ENCODE peak calls at places on chromosomes 7 and 10, in five cellular contexts. One of them, this sample, is unnamed.

GRCh38 chr7:112452102-112452888 is 2.0 kb downstream of the IFRD1 start:
- DNase-seq in AG09319: peak; percentile 7
- DNase-seq in astrocyte: peak; percentile 40
- DNase-seq in RCC 7860: peak; percentile 32
- DNase-seq in NAMALWA: peak; percentile 73
- DNase-seq in this sample: peak; percentile 60

GRCh38 chr10:47033081-47033480 is 121.9 kb downstream of the PTPN20 start:
- DNase-seq in RCC 7860: no peak
- DNase-seq in astrocyte: no peak
- DNase-seq in NAMALWA: no peak
- DNase-seq in AG09319: no peak
- DNase-seq in this sample: no peak

GRCh38 chr10:62016477-62017140 is 115.1 kb downstream of the ARID5B start:
- DNase-seq in astrocyte: peak; percentile 67
- DNase-seq in AG09319: no peak
- DNase-seq in NAMALWA: peak; percentile 75
- DNase-seq in RCC 7860: no peak
- DNase-seq in this sample: peak; percentile 36

GRCh38 chr7:96920713-96921112 is 84.6 kb upstream of the DLX6 start:
- DNase-seq in RCC 7860: no peak
- DNase-seq in astrocyte: no peak
- DNase-seq in NAMALWA: no peak
- DNase-seq in AG09319: no peak
- DNase-seq in this sample: no peak

GRCh38 chr10:48694371-48695030 is 9.8 kb downstream of the WDFY4 start:
- DNase-seq in NAMALWA: no peak
- DNase-seq in RCC 7860: no peak
- DNase-seq in AG09319: no peak
- DNase-seq in astrocyte: no peak
- DNase-seq in this sample: no peak

GRCh38 chr7:108001759-108002725 is 919 bp downstream of the LAMB1 start:
- DNase-seq in NAMALWA: no peak
- DNase-seq in astrocyte: no peak
- DNase-seq in RCC 7860: peak; percentile 42
- DNase-seq in AG09319: no peak
- DNase-seq in this sample: no peak

GRCh38 chr10:71230656-71231025 is 18.3 kb downstream of the UNC5B start:
- DNase-seq in astrocyte: no peak
- DNase-seq in RCC 7860: no peak
- DNase-seq in AG09319: no peak
- DNase-seq in NAMALWA: no peak
- DNase-seq in this sample: no peak

GRCh38 chr10:77162697-77163096 is 474.9 kb downstream of the KCNMA1 start:
- DNase-seq in NAMALWA: no peak
- DNase-seq in astrocyte: peak; percentile 78
- DNase-seq in AG09319: no peak
- DNase-seq in RCC 7860: peak; percentile 33
- DNase-seq in this sample: no peak

GRCh38 chr10:34010891-34011290 is 676.4 kb upstream of the NRP1 start:
- DNase-seq in AG09319: no peak
- DNase-seq in RCC 7860: no peak
- DNase-seq in astrocyte: peak; percentile 70
- DNase-seq in NAMALWA: no peak
- DNase-seq in this sample: no peak

GRCh38 chr10:103155485-103156085 is 37.5 kb downstream of the NT5C2 start:
- DNase-seq in AG09319: no peak
- DNase-seq in RCC 7860: no peak
- DNase-seq in astrocyte: no peak
- DNase-seq in NAMALWA: no peak
- DNase-seq in this sample: no peak

GRCh38 chr7:94276797-94277196 is 117.9 kb upstream of the COL1A2 start:
- DNase-seq in NAMALWA: peak; percentile 59
- DNase-seq in astrocyte: no peak
- DNase-seq in RCC 7860: peak; percentile 28
- DNase-seq in AG09319: peak; percentile 43
- DNase-seq in this sample: peak; percentile 38

GRCh38 chr7:39073432-39073831 is 95.7 kb downstream of the POU6F2 start:
- DNase-seq in NAMALWA: no peak
- DNase-seq in AG09319: no peak
- DNase-seq in astrocyte: no peak
- DNase-seq in RCC 7860: no peak
- DNase-seq in this sample: no peak

GRCh38 chr10:102963237-102963886 is 45.3 kb downstream of the CNNM2 start:
- DNase-seq in RCC 7860: no peak
- DNase-seq in NAMALWA: no peak
- DNase-seq in astrocyte: no peak
- DNase-seq in AG09319: peak; percentile 44
- DNase-seq in this sample: no peak

GRCh38 chr10:77012811-77013500 is 624.7 kb downstream of the KCNMA1 start:
- DNase-seq in RCC 7860: no peak
- DNase-seq in NAMALWA: no peak
- DNase-seq in AG09319: no peak
- DNase-seq in astrocyte: no peak
- DNase-seq in this sample: no peak

GRCh38 chr7:155427411-155428038 is 30.4 kb upstream of the EN2 start:
- DNase-seq in NAMALWA: no peak
- DNase-seq in RCC 7860: no peak
- DNase-seq in AG09319: no peak
- DNase-seq in astrocyte: no peak
- DNase-seq in this sample: no peak

GRCh38 chr7:106643189-106643588 is 17.8 kb downstream of the CCDC71L start:
- DNase-seq in NAMALWA: no peak
- DNase-seq in astrocyte: no peak
- DNase-seq in AG09319: no peak
- DNase-seq in RCC 7860: no peak
- DNase-seq in this sample: no peak

GRCh38 chr7:108299251-108300014 is 156.8 kb downstream of the NRCAM start:
- DNase-seq in AG09319: no peak
- DNase-seq in astrocyte: peak; percentile 82
- DNase-seq in RCC 7860: peak; percentile 99
- DNase-seq in NAMALWA: no peak
- DNase-seq in this sample: no peak

GRCh38 chr7:13540429-13540828 is 449.0 kb downstream of the ETV1 start:
- DNase-seq in astrocyte: peak; percentile 80
- DNase-seq in AG09319: peak; percentile 20
- DNase-seq in NAMALWA: no peak
- DNase-seq in RCC 7860: no peak
- DNase-seq in this sample: no peak

This sample was measured in OCI-LY7.